ENCODE peak calls at places on chromosomes 13 and 19, in ten cellular contexts. Q, W, O, E, R, K, U, P, V and Z are unnamed samples.

GRCh38 chr19:5686647-5687359 is 3.3 kb upstream of the RPL36 start:
- ATAC-seq in V (peak), E (peak), R (peak), U (peak), W (peak), O (peak), Q (peak), P (peak), K (peak), Z (peak)

GRCh38 chr19:1663854-1664253 is 11.4 kb upstream of the TCF3 start:
- ATAC-seq in U (no peak), Q (no peak), R (no peak), E (no peak), W (no peak), O (no peak), V (no peak), P (no peak), K (no peak), Z (no peak)

GRCh38 chr19:7668842-7669241 is at the start of gene RETN:
- ATAC-seq in Q (no peak), W (no peak), U (no peak), E (no peak), O (no peak), R (no peak), K (no peak), V (no peak), P (no peak), Z (no peak)

GRCh38 chr19:17797397-17798201 is 2.7 kb downstream of the B3GNT3 start:
- ATAC-seq in V (no peak), P (no peak), U (no peak), E (no peak), K (peak), R (peak), O (peak), Q (no peak), W (peak), Z (no peak)

GRCh38 chr19:41476583-41476982 is 33.6 kb downstream of the ERICH4 start:
- ATAC-seq in R (no peak), W (no peak), K (no peak), U (no peak), O (no peak), V (no peak), E (no peak), Q (no peak), P (no peak), Z (no peak)

GRCh38 chr13:107993239-107993948 is 221.9 kb downstream of the LIG4 start:
- ATAC-seq in P (no peak), E (peak), O (no peak), W (no peak), V (no peak), K (no peak), R (no peak), Q (no peak), U (no peak), Z (no peak)

GRCh38 chr19:4149518-4150288 is 3.7 kb upstream of the CREB3L3 start:
- ATAC-seq in O (peak), U (no peak), K (no peak), Q (no peak), V (no peak), P (no peak), W (no peak), E (no peak), R (no peak), Z (no peak)

GRCh38 chr13:67147257-67148218 is 82.6 kb downstream of the PCDH9 start:
- ATAC-seq in V (no peak), P (no peak), E (peak), U (peak), O (no peak), R (no peak), Q (peak), K (no peak), W (no peak), Z (no peak)

GRCh38 chr19:38375098-38375493 is 725 bp downstream of the PSMD8 start:
- ATAC-seq in U (peak), O (peak), K (no peak), P (peak), V (no peak), Q (peak), E (peak), R (peak), W (no peak), Z (no peak)

GRCh38 chr19:29770653-29771052 is 41.1 kb upstream of the CCNE1 start:
- ATAC-seq in R (no peak), U (no peak), V (peak), Q (no peak), E (no peak), K (peak), W (no peak), P (no peak), O (no peak), Z (no peak)

GRCh38 chr19:41990615-41991014 is 3.4 kb downstream of the ATP1A3 start:
- ATAC-seq in U (no peak), P (no peak), O (no peak), E (no peak), K (no peak), W (no peak), Q (no peak), V (no peak), R (no peak), Z (no peak)

GRCh38 chr19:17209126-17210036 is 5.8 kb upstream of the USE1 start:
- ATAC-seq in V (peak), K (peak), Q (no peak), U (peak), W (peak), O (peak), P (no peak), R (peak), E (peak), Z (no peak)

GRCh38 chr13:113328851-113329250 is 31.8 kb downstream of the LAMP1 start:
- ATAC-seq in K (no peak), Q (no peak), E (no peak), R (no peak), W (no peak), O (no peak), P (no peak), U (no peak), V (no peak), Z (no peak)

GRCh38 chr13:87356314-87356713 is 314.9 kb upstream of the SLITRK5 start:
- ATAC-seq in P (no peak), O (no peak), V (no peak), E (no peak), W (no peak), R (no peak), U (no peak), Q (no peak), K (no peak), Z (no peak)

GRCh38 chr13:114131581-114132418 is 623 bp downstream of the RASA3 start:
- ATAC-seq in E (peak), V (peak), K (peak), O (peak), R (no peak), W (no peak), Q (peak), U (peak), P (peak), Z (peak)